ENCODE peak calls at places on chromosomes 6 and 20, in ten cellular contexts. G is adrenal gland, O is cardiac septum, B is NCI-H526 treated with DMSO at 0.1 percent for 48 hours, I is SJSA1, J is frontal cortex, Y is NCI-H2227 treated with DMSO at 0.1 percent for 48 hours, Z is stomach, N is T-helper 9 cell, E is germinal center. S is an unnamed sample.

GRCh38 chr6:69933239-69933638 is 66.9 kb downstream of the COL19A1 start:
- DNase-seq in G (no peak), O (no peak), B (no peak), I (no peak), J (no peak), Y (no peak), Z (no peak), N (no peak), E (no peak), S (no peak)

GRCh38 chr6:139592011-139592410 is 217.6 kb upstream of the CITED2 start:
- DNase-seq in G (no peak), O (no peak), B (no peak), I (no peak), J (no peak), Y (no peak), Z (no peak), N (no peak), E (no peak), S (no peak)

GRCh38 chr20:9235518-9235917 is 166.6 kb downstream of the PLCB4 start:
- DNase-seq in G (no peak), O (no peak), B (no peak), I (no peak), J (no peak), Y (no peak), Z (no peak), N (no peak), E (no peak), S (no peak)

GRCh38 chr6:13427838-13428527 is 59.4 kb downstream of the GFOD1 start:
- DNase-seq in G (peak; percentile 51), O (no peak), B (no peak), I (no peak), J (no peak), Y (no peak), Z (peak; percentile 31), N (peak; percentile 14), E (peak; percentile 83), S (no peak)

GRCh38 chr20:52031574-52032303 is 159.8 kb downstream of the ZFP64 start:
- DNase-seq in G (no peak), O (no peak), B (no peak), I (peak; percentile 85), J (no peak), Y (no peak), Z (no peak), N (no peak), E (no peak), S (no peak)

GRCh38 chr6:36755435-36756348 is 58.1 kb downstream of the RAB44 start:
- DNase-seq in G (peak; percentile 74), O (no peak), B (no peak), I (peak; percentile 61), J (no peak), Y (no peak), Z (peak; percentile 38), N (peak; percentile 62), E (peak; percentile 71), S (no peak)

GRCh38 chr20:50283370-50283769 is 92.7 kb downstream of the CEBPB start:
- DNase-seq in G (no peak), O (no peak), B (no peak), I (no peak), J (no peak), Y (no peak), Z (no peak), N (no peak), E (no peak), S (no peak)

GRCh38 chr6:32581275-32582095 is 8.2 kb downstream of the HLA-DRB1 start:
- DNase-seq in G (no peak), O (no peak), B (no peak), I (no peak), J (no peak), Y (no peak), Z (no peak), N (no peak), E (no peak), S (no peak)

GRCh38 chr6:151229401-151230276 is 10.1 kb upstream of the AKAP12 start:
- DNase-seq in G (no peak), O (no peak), B (no peak), I (no peak), J (no peak), Y (no peak), Z (no peak), N (no peak), E (no peak), S (no peak)

GRCh38 chr6:108074057-108074358 is 533 bp downstream of the OSTM1 start:
- DNase-seq in G (no peak), O (no peak), B (no peak), I (no peak), J (no peak), Y (no peak), Z (no peak), N (no peak), E (no peak), S (no peak)

GRCh38 chr6:122005661-122006060 is 393.8 kb upstream of the HSF2 start:
- DNase-seq in G (no peak), O (no peak), B (no peak), I (no peak), J (no peak), Y (no peak), Z (no peak), N (no peak), E (no peak), S (no peak)

GRCh38 chr20:25250508-25250907 is 2.6 kb downstream of the PYGB start:
- DNase-seq in G (peak; percentile 41), O (peak; percentile 70), B (no peak), I (no peak), J (no peak), Y (no peak), Z (no peak), N (no peak), E (no peak), S (no peak)

GRCh38 chr6:42251500-42251899 is 33.8 kb upstream of the MRPS10 start:
- DNase-seq in G (no peak), O (no peak), B (no peak), I (no peak), J (no peak), Y (peak; percentile 53), Z (no peak), N (no peak), E (no peak), S (no peak)

GRCh38 chr6:33716379-33716778 is 4.9 kb upstream of the UQCC2 start:
- DNase-seq in G (no peak), O (no peak), B (no peak), I (no peak), J (no peak), Y (no peak), Z (peak; percentile 61), N (no peak), E (no peak), S (no peak)

GRCh38 chr20:50313223-50313820 is 122.7 kb downstream of the CEBPB start:
- DNase-seq in G (no peak), O (no peak), B (no peak), I (no peak), J (no peak), Y (no peak), Z (no peak), N (no peak), E (no peak), S (no peak)

GRCh38 chr20:44750081-44750805 is 4.6 kb downstream of the KCNK15 start:
- DNase-seq in G (no peak), O (no peak), B (no peak), I (no peak), J (no peak), Y (no peak), Z (no peak), N (no peak), E (no peak), S (no peak)

GRCh38 chr20:13800728-13801134 is 15.9 kb downstream of the NDUFAF5 start:
- DNase-seq in G (peak; percentile 97), O (peak; percentile 93), B (peak; percentile 25), I (no peak), J (no peak), Y (no peak), Z (peak; percentile 88), N (no peak), E (no peak), S (no peak)